ENCODE peak calls at places on chromosome 15, in seven cellular contexts. I is pancreas, M is thoracic aorta, U is astrocyte of the spinal cord, N is fibroblast of lung, Y is breast epithelium, O is cardiac muscle cell. W is an unnamed sample.

GRCh38 chr15:42863572-42864239 is 56.9 kb downstream of the TTBK2 start:
- DNase-seq in I (peak; percentile 11), M (no peak), U (no peak), N (peak; percentile 16), Y (no peak), O (peak; percentile 8), W (no peak)

GRCh38 chr15:43434436-43434835 is 58.5 kb downstream of the TP53BP1 start:
- DNase-seq in I (no peak), M (no peak), U (no peak), N (no peak), Y (no peak), O (no peak), W (no peak)

GRCh38 chr15:76330281-76330680 is 6.3 kb upstream of the ISL2 start:
- DNase-seq in I (peak; percentile 58), M (no peak), U (peak; percentile 49), N (peak; percentile 35), Y (no peak), O (peak; percentile 78), W (peak; percentile 46)

GRCh38 chr15:65328506-65329297 is 24.2 kb downstream of the RNU5B-1 start:
- DNase-seq in I (no peak), M (no peak), U (no peak), N (no peak), Y (no peak), O (no peak), W (no peak)

GRCh38 chr15:29800441-29801366 is 21.6 kb downstream of the TJP1 start:
- DNase-seq in I (no peak), M (no peak), U (no peak), N (no peak), Y (no peak), O (peak; percentile 59), W (no peak)

GRCh38 chr15:47218295-47218694 is 499.0 kb upstream of the SEMA6D start:
- DNase-seq in I (no peak), M (no peak), U (peak; percentile 61), N (peak; percentile 8), Y (no peak), O (no peak), W (no peak)

GRCh38 chr15:26453914-26454313 is 319.0 kb downstream of the GABRB3 start:
- DNase-seq in I (no peak), M (no peak), U (no peak), N (no peak), Y (no peak), O (no peak), W (no peak)

GRCh38 chr15:52114656-52115055 is 2.1 kb upstream of the BCL2L10 start:
- DNase-seq in I (no peak), M (no peak), U (no peak), N (no peak), Y (no peak), O (no peak), W (peak; percentile 31)

GRCh38 chr15:89164712-89165211 is 56.6 kb downstream of the RLBP1 start:
- DNase-seq in I (no peak), M (no peak), U (no peak), N (peak; percentile 29), Y (no peak), O (no peak), W (peak; percentile 22)

GRCh38 chr15:37106490-37107001 is 6.2 kb upstream of the MEIS2 start:
- DNase-seq in I (no peak), M (no peak), U (peak; percentile 61), N (peak; percentile 67), Y (no peak), O (peak; percentile 79), W (peak; percentile 55)

GRCh38 chr15:34049096-34049495 is 10.1 kb upstream of the AVEN start:
- DNase-seq in I (no peak), M (no peak), U (peak; percentile 89), N (peak; percentile 90), Y (no peak), O (peak; percentile 95), W (peak; percentile 57)

GRCh38 chr15:70407955-70408354 is 310.2 kb upstream of the TLE3 start:
- DNase-seq in I (no peak), M (no peak), U (no peak), N (no peak), Y (no peak), O (no peak), W (no peak)

GRCh38 chr15:79904256-79904655 is 7.4 kb upstream of the MTHFS start:
- DNase-seq in I (no peak), M (no peak), U (no peak), N (no peak), Y (no peak), O (peak; percentile 32), W (no peak)

GRCh38 chr15:79903626-79904025 is 6.8 kb upstream of the MTHFS start:
- DNase-seq in I (no peak), M (no peak), U (no peak), N (peak; percentile 14), Y (no peak), O (no peak), W (no peak)

GRCh38 chr15:79900087-79900486 is 3.3 kb upstream of the MTHFS start:
- DNase-seq in I (no peak), M (no peak), U (no peak), N (no peak), Y (no peak), O (no peak), W (no peak)

GRCh38 chr15:79903137-79903536 is 6.3 kb upstream of the MTHFS start:
- DNase-seq in I (no peak), M (no peak), U (no peak), N (no peak), Y (no peak), O (no peak), W (no peak)

DNA sequence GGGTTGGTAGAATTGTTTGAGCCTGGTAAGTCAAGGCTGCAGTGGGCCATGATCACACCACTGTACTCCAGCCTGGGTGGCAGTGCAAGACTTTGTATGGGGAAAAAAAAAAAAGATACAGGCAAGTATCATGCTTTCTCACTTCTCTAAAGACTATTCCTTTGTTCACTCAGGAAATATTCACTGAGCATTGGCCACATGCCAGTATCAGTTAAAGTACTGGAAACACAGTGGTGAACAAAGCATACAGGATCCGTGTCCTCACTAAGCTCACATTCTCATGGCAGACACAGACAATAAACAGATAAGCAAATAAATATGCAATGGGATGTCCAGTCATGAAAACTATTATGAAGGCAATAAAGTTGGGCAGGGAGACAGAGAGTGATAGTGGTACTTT is 5.1 kb upstream of the MTHFS start:
- DNase-seq in I (no peak), M (no peak), U (no peak), N (no peak), Y (no peak), O (peak; percentile 47), W (no peak)
- TF ChIP-seq CTCF in I (no peak), M (no peak), U (no peak), N (no peak), Y (no peak), O (no peak), W (no peak)

GRCh38 chr15:101068961-101069734 is 150.0 kb downstream of the LRRK1 start:
- DNase-seq in I (no peak), M (no peak), U (peak; percentile 28), N (peak; percentile 29), Y (peak; percentile 30), O (peak; percentile 51), W (peak; percentile 55)
- H3K4me3 ChIP-seq in I (no peak overlapping the region), M (no peak overlapping the region), U (no peak overlapping the region), N (no peak overlapping the region), Y (no peak overlapping the region), O (no peak overlapping the region), W (no peak overlapping the region)

GRCh38 chr15:48336940-48337339 is 5.7 kb downstream of the DUT start:
- DNase-seq in I (no peak), M (no peak), U (no peak), N (peak; percentile 2), Y (no peak), O (peak; percentile 13), W (no peak)

GRCh38 chr15:48331796-48332641 is 790 bp downstream of the DUT start:
- DNase-seq in I (peak; percentile 47), M (peak; percentile 15), U (no peak), N (peak; percentile 54), Y (peak; percentile 30), O (no peak), W (peak; percentile 76)

GRCh38 chr15:48332642-48333034 is 1.4 kb downstream of the DUT start:
- DNase-seq in I (no peak), M (no peak), U (no peak), N (no peak), Y (no peak), O (no peak), W (no peak)

GRCh38 chr15:48333553-48333952 is 2.3 kb downstream of the DUT start:
- DNase-seq in I (no peak), M (no peak), U (no peak), N (no peak), Y (no peak), O (no peak), W (no peak)

GRCh38 chr15:48334260-48334659 is 3.0 kb downstream of the DUT start:
- DNase-seq in I (no peak), M (no peak), U (no peak), N (no peak), Y (no peak), O (no peak), W (no peak)
- TF ChIP-seq CTCF in I (no peak), M (no peak), U (no peak), N (no peak), Y (no peak), O (no peak), W (no peak)

GRCh38 chr15:93236924-93237323 is 147.9 kb upstream of the RGMA start:
- DNase-seq in I (no peak), M (no peak), U (no peak), N (no peak), Y (no peak), O (no peak), W (no peak)

GRCh38 chr15:93233710-93234109 is 144.7 kb upstream of the RGMA start:
- DNase-seq in I (no peak), M (no peak), U (no peak), N (no peak), Y (no peak), O (no peak), W (no peak)

GRCh38 chr15:93235321-93235720 is 146.3 kb upstream of the RGMA start:
- DNase-seq in I (no peak), M (no peak), U (no peak), N (no peak), Y (no peak), O (no peak), W (no peak)

GRCh38 chr15:93238641-93239040 is 149.6 kb upstream of the RGMA start:
- DNase-seq in I (no peak), M (no peak), U (no peak), N (no peak), Y (no peak), O (no peak), W (no peak)

DNA sequence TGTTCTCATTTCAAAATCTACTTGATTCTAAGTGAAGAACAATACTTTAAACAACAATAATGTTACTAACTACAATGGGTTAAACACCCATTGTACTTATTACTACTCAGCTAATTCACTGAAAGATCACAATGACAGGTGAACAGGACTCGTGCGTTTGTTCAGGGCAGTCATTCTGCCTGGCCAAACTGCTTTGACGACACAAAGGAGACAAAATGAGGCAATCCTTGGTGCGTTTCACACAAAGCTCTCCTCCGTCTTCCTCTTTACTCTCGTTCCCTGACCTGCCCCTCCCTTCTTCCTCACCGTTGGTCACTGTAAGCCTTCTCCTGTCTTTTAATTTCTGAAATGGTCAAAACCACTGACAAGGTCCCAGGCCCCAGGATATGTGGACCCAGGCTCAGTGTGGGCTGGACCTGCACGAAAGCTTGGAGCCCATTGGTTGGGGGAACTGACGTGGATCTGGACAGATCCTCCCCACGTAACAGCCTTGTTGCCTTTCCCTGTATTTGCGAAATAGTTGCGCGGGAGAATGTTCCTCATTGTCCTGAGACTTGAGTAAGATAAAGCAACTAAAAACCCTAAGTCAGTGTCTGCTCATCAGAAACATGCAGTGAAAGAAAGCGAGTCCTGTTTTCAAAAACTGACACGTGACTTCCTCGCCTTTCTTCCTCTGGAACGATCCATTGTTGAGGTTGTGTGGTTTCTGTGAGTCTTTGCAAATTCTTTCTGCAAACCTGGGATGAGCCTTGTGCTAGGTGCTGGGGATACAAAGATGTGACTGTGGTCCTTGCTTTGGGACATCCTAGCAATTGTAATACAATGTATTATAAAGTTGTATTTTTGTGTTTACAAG is 147.1 kb upstream of the RGMA start:
- DNase-seq in I (no peak), M (no peak), U (no peak), N (no peak), Y (no peak), O (no peak), W (no peak)
- H3K4me3 ChIP-seq in I (no peak overlapping the region), M (no peak overlapping the region), U (no peak overlapping the region), N (no peak overlapping the region), Y (no peak overlapping the region), O (no peak overlapping the region), W (no peak overlapping the region)

W was measured in foreskin fibroblast.